ENCODE peak calls at places on chromosomes 5 and 9, in six cellular contexts. Y is IMR-90, R is H1, J is H9, A is neuronal stem cell, K is trophoblast cell. W is an unnamed sample. For H3K4me1, the result is how much of the 10 kb centered on the place peaks cover.

GRCh38 chr5:149528661-149529060 is 22.6 kb downstream of the CSNK1A1 start:
- DNase-seq in Y (no peak), R (no peak), J (no peak), A (no peak), K (no peak), W (no peak)

GRCh38 chr5:67842806-67843205 is 372.8 kb upstream of the PIK3R1 start:
- DNase-seq in Y (no peak), R (peak), J (peak), A (no peak), K (peak), W (peak)

GRCh38 chr9:87119328-87119881 is 172.1 kb upstream of the GAS1 start:
- DNase-seq in Y (peak), R (no peak), J (no peak), A (no peak), K (no peak), W (peak)

GRCh38 chr9:6873862-6874261 is 116.1 kb downstream of the KDM4C start:
- DNase-seq in Y (peak), R (no peak), J (no peak), A (no peak), K (no peak), W (peak)

GRCh38 chr5:109754319-109754718 is 64.6 kb downstream of the MAN2A1 start:
- DNase-seq in Y (no peak), R (no peak), J (no peak), A (no peak), K (no peak), W (no peak)

GRCh38 chr9:73680831-73681230 is 529.2 kb downstream of the ANXA1 start:
- DNase-seq in Y (no peak), R (no peak), J (no peak), A (no peak), K (peak), W (peak)

GRCh38 chr9:14314424-14314928 is 535 bp upstream of the NFIB start:
- DNase-seq in Y (peak), R (no peak), J (peak), A (no peak), K (peak), W (peak)

GRCh38 chr9:36798350-36799065 is 225.8 kb downstream of the MELK start:
- DNase-seq in Y (no peak), R (no peak), J (no peak), A (no peak), K (no peak), W (no peak)

GRCh38 chr5:147305147-147305546 is 70.3 kb downstream of the STK32A start:
- DNase-seq in Y (no peak), R (no peak), J (no peak), A (no peak), K (no peak), W (no peak)

GRCh38 chr5:25641140-25641539 is 996.4 kb upstream of the CDH10 start:
- DNase-seq in Y (no peak), R (no peak), J (no peak), A (no peak), K (no peak), W (no peak)

GRCh38 chr5:61029456-61030162 is 84.6 kb downstream of the NDUFAF2 start:
- DNase-seq in Y (no peak), R (no peak), J (no peak), A (no peak), K (no peak), W (no peak)

GRCh38 chr5:122004201-122004600 is 42.4 kb downstream of the SRFBP1 start:
- DNase-seq in Y (no peak), R (no peak), J (no peak), A (no peak), K (no peak), W (no peak)

GRCh38 chr5:60492958-60493357 is 207.0 kb downstream of the DEPDC1B start:
- DNase-seq in Y (peak), R (no peak), J (no peak), A (no peak), K (no peak), W (peak)

GRCh38 chr5:52262844-52263243 is 524.9 kb upstream of the ITGA1 start:
- DNase-seq in Y (no peak), R (no peak), J (no peak), A (no peak), K (no peak), W (no peak)

GRCh38 chr9:110744753-110745522 is 76.3 kb downstream of the MUSK start:
- DNase-seq in Y (peak), R (no peak), J (no peak), A (no peak), K (peak), W (peak)

GRCh38 chr5:147898875-147899401 is 7.4 kb downstream of the C5orf46 start:
- DNase-seq in Y (peak), R (no peak), J (no peak), A (no peak), K (peak), W (no peak)

GRCh38 chr9:134585021-134585561 is 56.5 kb upstream of the COL5A1 start:
- DNase-seq in Y (no peak), R (no peak), J (no peak), A (no peak), K (no peak), W (no peak)

GRCh38 chr9:82124090-82124489 is 135.5 kb downstream of the SPATA31D1 start:
- DNase-seq in Y (peak), R (no peak), J (no peak), A (no peak), K (no peak), W (peak)

GRCh38 chr5:142484821-142485387 is 160.1 kb upstream of the SPRY4 start:
- DNase-seq in Y (peak), R (no peak), J (no peak), A (no peak), K (peak), W (peak)

GRCh38 chr5:141733198-141733597 is 51.2 kb upstream of the ARAP3 start:
- DNase-seq in Y (no peak), R (no peak), J (no peak), A (no peak), K (no peak), W (no peak)

GRCh38 chr5:136424835-136425694 is 59.7 kb upstream of the TRPC7 start:
- DNase-seq in Y (peak), R (peak), J (peak), A (peak), K (peak), W (peak)

GRCh38 chr5:116990010-116990409 is 415.4 kb upstream of the SEMA6A start:
- DNase-seq in Y (no peak), R (no peak), J (no peak), A (no peak), K (no peak), W (no peak)

GRCh38 chr9:87601175-87601574 is 103.5 kb downstream of the DAPK1 start:
- DNase-seq in Y (no peak), R (peak), J (no peak), A (no peak), K (peak), W (no peak)

GRCh38 chr5:98570661-98571181 is 202.7 kb upstream of the RGMB start:
- DNase-seq in Y (peak), R (no peak), J (no peak), A (peak), K (no peak), W (peak)

GRCh38 chr5:143642791-143643190 is 169.2 kb upstream of the HMHB1 start:
- DNase-seq in Y (peak), R (no peak), J (no peak), A (no peak), K (no peak), W (no peak)

GRCh38 chr5:81171769-81172168 is 61.4 kb upstream of the CKMT2 start:
- DNase-seq in Y (no peak), R (no peak), J (no peak), A (no peak), K (peak), W (no peak)

GRCh38 chr5:127294829-127295228 is 4.2 kb downstream of the MEGF10 start:
- DNase-seq in Y (no peak), R (no peak), J (no peak), A (no peak), K (no peak), W (no peak)

GRCh38 chr5:24347206-24347605 is 297.6 kb downstream of the CDH10 start:
- DNase-seq in Y (no peak), R (no peak), J (no peak), A (no peak), K (peak), W (peak)
- H2AFZ ChIP-seq in Y (no peak), R (no peak), J (no peak), A (no peak), K (no peak), W (no peak)

DNA sequence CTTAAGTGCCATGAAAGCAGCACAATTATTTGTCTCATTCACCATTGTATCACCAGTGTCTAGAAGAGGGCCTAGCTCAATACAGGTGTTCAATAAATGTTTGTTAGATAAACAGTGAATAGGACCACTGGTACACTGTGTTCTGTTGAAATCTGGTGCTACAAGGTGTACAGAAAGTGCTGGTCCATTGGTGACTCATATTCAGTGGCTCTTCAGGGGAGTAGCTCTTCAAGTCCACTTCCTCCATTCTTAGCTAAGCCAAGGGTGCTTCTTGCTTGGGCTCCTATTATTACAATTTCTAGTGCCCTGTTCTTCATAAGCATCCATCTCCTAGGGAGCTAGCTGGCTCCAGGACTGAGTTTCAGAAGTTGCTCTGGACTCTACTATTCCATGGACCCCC is 6.4 kb upstream of the FCHO2 start:
- DNase-seq in Y (no peak), R (no peak), J (no peak), A (no peak), K (no peak), W (no peak)
- H3K4me1 ChIP-seq in Y (under half), R (under half), J (under half), A (under half), K (under half), W (under half)

DNA sequence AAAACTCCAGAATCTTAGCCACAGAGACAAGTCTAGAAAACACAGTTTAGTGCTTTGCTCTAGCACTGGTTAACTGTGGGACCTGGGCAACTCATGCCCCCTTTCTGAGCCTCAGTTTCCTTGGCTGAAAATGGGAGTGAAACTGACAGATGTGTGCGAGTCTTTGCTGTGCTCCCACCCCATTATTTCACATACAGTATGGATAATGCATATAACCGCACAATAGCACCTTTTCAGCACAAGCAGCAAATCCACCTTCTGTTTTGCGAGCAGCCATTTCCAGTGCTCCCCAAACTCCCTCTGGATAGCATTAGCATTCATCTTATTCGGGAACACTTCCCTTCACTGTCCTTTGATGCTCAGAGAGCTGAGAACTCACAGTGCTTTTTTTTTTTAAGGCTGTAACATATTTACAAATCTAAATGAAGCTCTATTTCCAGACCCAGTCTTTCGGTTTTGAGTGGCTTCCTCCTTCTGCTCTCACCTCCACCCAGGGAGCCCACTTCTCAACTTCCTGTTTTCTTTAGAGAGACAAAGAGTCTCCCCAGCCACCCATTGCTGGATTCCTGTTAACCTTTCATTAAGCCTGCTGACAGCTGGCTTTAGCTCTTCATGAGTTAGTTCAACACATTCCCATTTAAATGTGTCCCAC is 49.2 kb downstream of the TIMD4 start:
- DNase-seq in Y (no peak), R (peak), J (peak), A (no peak), K (no peak), W (no peak)
- H2AK5ac ChIP-seq in Y (no peak), R (peak), J (peak), A (no peak), K (no peak), W (peak)

DNA sequence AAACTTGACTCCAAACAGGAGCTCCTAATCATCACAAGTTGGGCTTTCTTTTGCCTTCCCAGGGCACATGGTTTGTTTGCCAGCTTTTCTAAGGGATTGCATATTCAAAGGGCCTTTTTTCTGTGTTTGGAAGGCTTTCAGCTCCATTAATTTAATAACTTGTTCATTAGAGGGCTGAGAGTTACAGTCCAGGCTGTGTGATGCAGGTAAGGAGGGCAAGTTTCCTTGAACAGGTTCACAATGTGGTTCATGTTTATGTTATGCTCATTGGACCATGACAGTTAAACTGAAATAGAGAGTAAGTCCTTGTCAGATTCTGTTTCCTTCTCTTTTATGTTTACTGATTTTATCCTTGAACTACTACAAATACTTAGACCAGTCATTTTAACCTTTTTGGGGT is 174.4 kb downstream of the MARCHF11 start:
- DNase-seq in Y (no peak), R (no peak), J (no peak), A (no peak), K (no peak), W (no peak)
- H2AFZ ChIP-seq in Y (no peak), R (no peak), J (no peak), A (no peak), K (no peak), W (no peak)

GRCh38 chr5:77172713-77173328 is 37.7 kb upstream of the PDE8B start:
- DNase-seq in Y (no peak), R (no peak), J (no peak), A (no peak), K (no peak), W (no peak)
- H3K4me1 ChIP-seq in Y (under half), R (under half), J (under half), A (under half), K (under half), W (under half)

GRCh38 chr5:170108266-170108785 is 2.6 kb downstream of the FOXI1 start:
- DNase-seq in Y (no peak), R (no peak), J (peak), A (no peak), K (no peak), W (no peak)
- H2AK5ac ChIP-seq in Y (no peak), R (no peak), J (no peak), A (peak), K (no peak), W (no peak)

GRCh38 chr5:27995867-27996266 is 957.5 kb upstream of the CDH9 start:
- DNase-seq in Y (no peak), R (no peak), J (no peak), A (no peak), K (no peak), W (no peak)
- H2AFZ ChIP-seq in Y (no peak), R (no peak), J (no peak), A (no peak), K (no peak), W (no peak)

DNA sequence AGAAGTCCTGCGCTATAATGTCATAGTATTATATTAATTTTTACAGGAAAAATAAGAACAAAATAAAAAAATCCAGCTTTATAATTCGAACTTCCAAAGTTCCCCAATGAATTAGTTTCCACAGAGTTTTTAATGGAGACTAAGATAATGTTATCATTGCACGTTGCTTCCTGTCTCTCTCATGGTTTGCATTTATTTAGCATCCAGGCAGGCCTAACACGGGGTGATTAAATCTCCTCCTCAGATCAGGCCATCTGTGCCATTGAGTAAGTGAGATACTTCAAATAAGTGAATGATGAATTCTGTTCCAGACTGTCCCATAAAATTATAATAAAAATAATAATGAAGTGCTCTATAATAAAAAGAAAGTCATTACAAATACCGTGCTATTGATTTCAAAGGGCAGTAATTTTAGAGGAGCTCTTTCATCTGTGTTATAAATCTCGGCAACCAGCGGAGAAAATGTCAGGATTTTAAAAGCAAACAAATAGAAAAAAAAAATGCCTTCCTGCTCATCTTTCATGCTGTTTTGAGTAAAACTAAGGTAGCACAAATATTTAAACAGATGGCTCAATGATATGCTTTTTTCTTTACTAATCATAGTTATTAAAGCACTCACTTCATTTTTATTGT is 570.6 kb upstream of the ZNF608 start:
- DNase-seq in Y (no peak), R (no peak), J (no peak), A (no peak), K (peak), W (no peak)
- H3K4me1 ChIP-seq in Y (under half), R (under half), J (under half), A (under half), K (under half), W (under half)

GRCh38 chr9:105204416-105204815 is 40.0 kb upstream of the SLC44A1 start:
- DNase-seq in Y (no peak), R (no peak), J (no peak), A (no peak), K (no peak), W (no peak)

GRCh38 chr9:105205787-105206511 is 38.5 kb upstream of the SLC44A1 start:
- DNase-seq in Y (peak), R (no peak), J (no peak), A (no peak), K (peak), W (no peak)

GRCh38 chr9:105206821-105207699 is 37.4 kb upstream of the SLC44A1 start:
- DNase-seq in Y (peak), R (no peak), J (no peak), A (no peak), K (no peak), W (no peak)
- H2AK5ac ChIP-seq in Y (no peak), R (no peak), J (no peak), A (no peak), K (no peak), W (no peak)

DNA sequence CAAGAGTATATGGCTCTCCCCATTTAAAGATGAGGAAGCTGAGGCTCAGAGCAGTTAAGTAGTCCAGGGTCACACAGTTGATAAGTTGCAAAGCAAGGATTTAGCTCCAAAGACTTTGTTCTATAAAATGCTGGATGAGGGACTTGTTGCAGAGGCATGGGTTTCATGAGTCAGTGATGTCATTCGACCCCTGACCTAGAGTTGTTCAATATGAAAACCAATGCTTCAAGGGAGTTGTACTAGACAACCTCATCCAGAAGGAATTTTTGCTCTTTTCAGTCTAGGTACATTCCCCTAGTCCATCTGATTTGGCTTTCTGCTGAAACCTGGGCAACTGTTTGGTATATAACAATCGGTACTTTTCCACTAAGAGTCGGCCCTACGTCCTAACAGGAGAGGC is 550.4 kb downstream of the EBF1 start:
- DNase-seq in Y (peak), R (no peak), J (no peak), A (no peak), K (no peak), W (no peak)
- H2AFZ ChIP-seq in Y (no peak), R (peak), J (no peak), A (no peak), K (no peak), W (no peak)

W was measured in mesenchymal stem cell.